ENCODE peak calls at places on chromosome 1, in four cellular contexts. Y is GM12878, X is H1, U is HepG2. E is an unnamed sample.

GRCh38 chr1:37078866-37079265 is 44.6 kb upstream of the GRIK3 start:
- DNase-seq in X (no peak), Y (no peak), U (no peak), E (no peak)

GRCh38 chr1:178031856-178032320 is 62.0 kb upstream of the RASAL2 start:
- DNase-seq in Y (no peak), U (peak), X (peak), E (peak)

GRCh38 chr1:53369034-53369750 is 41.3 kb upstream of the LRP8 start:
- DNase-seq in X (no peak), U (no peak), Y (no peak), E (no peak)

GRCh38 chr1:29341936-29342335 is 105.6 kb downstream of the PTPRU start:
- DNase-seq in U (no peak), Y (no peak), X (no peak), E (no peak)

GRCh38 chr1:177800386-177801058 is 169.3 kb downstream of the SEC16B start:
- DNase-seq in U (no peak), X (no peak), Y (peak), E (no peak)

GRCh38 chr1:2322593-2323295 is 68.6 kb downstream of the MORN1 start:
- DNase-seq in X (no peak), Y (no peak), U (no peak), E (no peak)

GRCh38 chr1:117096871-117097842 is 24.4 kb downstream of the TRIM45 start:
- DNase-seq in X (no peak), Y (no peak), U (no peak), E (no peak)

GRCh38 chr1:224499204-224499603 is 64.6 kb upstream of the WDR26 start:
- DNase-seq in U (no peak), Y (no peak), X (no peak), E (no peak)

GRCh38 chr1:29682918-29683314 is 446.6 kb downstream of the PTPRU start:
- DNase-seq in X (no peak), Y (no peak), U (no peak), E (no peak)

GRCh38 chr1:1609822-1610485 is 5.3 kb upstream of the MIB2 start:
- DNase-seq in U (no peak), X (no peak), Y (no peak), E (no peak)

GRCh38 chr1:214125819-214126218 is 138.0 kb downstream of the PROX1 start:
- DNase-seq in X (no peak), U (no peak), Y (no peak), E (no peak)

GRCh38 chr1:165869343-165869742 is 41.9 kb downstream of the UCK2 start:
- DNase-seq in X (no peak), Y (no peak), U (no peak), E (no peak)

GRCh38 chr1:222892137-222892763 is 77.4 kb downstream of the DISP1 start:
- DNase-seq in X (no peak), U (peak), Y (no peak), E (no peak)

GRCh38 chr1:97877307-97877706 is 43.5 kb downstream of the DPYD start:
- DNase-seq in Y (no peak), U (no peak), X (no peak), E (no peak)

GRCh38 chr1:20728371-20729154 is 3.9 kb downstream of the SH2D5 start:
- DNase-seq in Y (no peak), X (no peak), U (no peak), E (no peak)

GRCh38 chr1:50750021-50750619 is 209.9 kb downstream of the FAF1 start:
- DNase-seq in U (peak), Y (no peak), X (no peak), E (peak)

GRCh38 chr1:162003061-162003824 is 20.4 kb downstream of the OLFML2B start:
- DNase-seq in U (no peak), Y (no peak), X (no peak), E (no peak)

GRCh38 chr1:89839516-89839915 is 18.7 kb downstream of the LRRC8D start:
- DNase-seq in Y (no peak), X (no peak), U (no peak), E (no peak)

GRCh38 chr1:230263573-230264195 is 162.4 kb downstream of the PGBD5 start:
- DNase-seq in X (no peak), U (no peak), Y (no peak), E (no peak)

GRCh38 chr1:192553741-192554140 is 21.8 kb upstream of the RGS1 start:
- DNase-seq in X (no peak), U (no peak), Y (no peak), E (no peak)

GRCh38 chr1:44934786-44935185 is 51.6 kb downstream of the EIF2B3 start:
- DNase-seq in U (no peak), X (no peak), Y (no peak), E (no peak)

GRCh38 chr1:19010995-19011696 is 54.7 kb upstream of the IFFO2 start:
- DNase-seq in X (peak), U (peak), Y (peak), E (peak)

GRCh38 chr1:184426278-184426674 is 39.4 kb downstream of the C1orf21 start:
- DNase-seq in U (no peak), X (no peak), Y (no peak), E (no peak)

GRCh38 chr1:41313661-41314131 is 47.5 kb upstream of the FOXO6 start:
- DNase-seq in U (peak), X (peak), Y (no peak), E (peak)

GRCh38 chr1:182299728-182300581 is 91.6 kb downstream of the GLUL start:
- DNase-seq in Y (no peak), X (no peak), U (peak), E (no peak)

GRCh38 chr1:201756411-201756810 is 72.5 kb upstream of the IPO9 start:
- DNase-seq in X (no peak), U (no peak), Y (no peak), E (no peak)

GRCh38 chr1:61993331-61993961 is 201.2 kb upstream of the L1TD1 start:
- DNase-seq in U (no peak), X (no peak), Y (no peak), E (no peak)
- TF ChIP-seq YY1 in U (no peak), X (no peak), Y (no peak), E (no peak)

GRCh38 chr1:33367488-33368405 is 46.8 kb upstream of the A3GALT2 start:
- DNase-seq in U (peak), Y (no peak), X (peak), E (peak)

GRCh38 chr1:33365560-33365997 is 44.7 kb upstream of the A3GALT2 start:
- DNase-seq in Y (no peak), X (no peak), U (no peak), E (no peak)

GRCh38 chr1:33368431-33368830 is 47.5 kb upstream of the A3GALT2 start:
- DNase-seq in Y (no peak), X (no peak), U (no peak), E (no peak)

GRCh38 chr1:33369081-33369480 is 48.2 kb upstream of the A3GALT2 start:
- DNase-seq in Y (no peak), X (no peak), U (no peak), E (no peak)

DNA sequence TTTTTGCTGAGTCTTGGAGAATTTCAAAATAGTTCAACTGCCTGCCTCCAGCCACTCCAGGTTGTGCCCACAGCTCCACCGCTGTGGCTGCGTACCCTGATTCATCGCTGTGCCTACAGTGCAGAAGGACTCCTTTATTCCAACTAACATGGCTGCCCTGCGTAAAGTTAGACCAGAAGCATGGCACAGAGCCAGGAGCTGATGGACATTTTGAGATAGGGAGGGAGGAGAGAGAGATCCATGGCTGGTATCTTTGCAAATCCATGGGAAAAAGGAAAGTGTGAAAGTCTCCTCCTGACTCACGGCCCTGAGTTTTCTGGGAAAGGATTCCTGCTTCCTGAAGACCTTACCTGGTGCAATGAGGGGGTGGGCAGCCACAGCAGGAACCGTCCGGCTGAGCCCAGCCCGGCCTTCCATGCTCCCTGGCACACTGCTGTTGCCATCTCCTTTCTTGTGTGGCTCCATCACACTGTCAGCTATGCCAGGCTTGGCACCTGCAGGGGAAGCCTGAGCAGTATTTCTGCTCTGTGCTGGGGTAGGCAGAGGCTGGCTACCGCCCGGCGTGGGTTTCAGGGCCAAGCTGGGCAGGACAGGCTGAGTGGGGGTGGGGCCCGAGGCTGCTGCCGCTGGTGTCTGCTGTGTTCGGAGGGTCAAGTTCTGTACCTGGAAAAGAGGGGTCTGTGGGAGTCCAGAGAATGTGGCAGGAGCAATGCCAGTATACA is 46.0 kb upstream of the A3GALT2 start:
- DNase-seq in Y (no peak), X (no peak), U (no peak), E (no peak)
- H3K9ac ChIP-seq in Y (no peak), X (no peak), U (no peak), E (no peak)

GRCh38 chr1:232621050-232621449 is 8.9 kb downstream of the SIPA1L2 start:
- DNase-seq in X (no peak), Y (no peak), U (no peak), E (no peak)
- TF ChIP-seq SUZ12 in X (no peak), Y (no peak), U (no peak), E (no peak)

DNA sequence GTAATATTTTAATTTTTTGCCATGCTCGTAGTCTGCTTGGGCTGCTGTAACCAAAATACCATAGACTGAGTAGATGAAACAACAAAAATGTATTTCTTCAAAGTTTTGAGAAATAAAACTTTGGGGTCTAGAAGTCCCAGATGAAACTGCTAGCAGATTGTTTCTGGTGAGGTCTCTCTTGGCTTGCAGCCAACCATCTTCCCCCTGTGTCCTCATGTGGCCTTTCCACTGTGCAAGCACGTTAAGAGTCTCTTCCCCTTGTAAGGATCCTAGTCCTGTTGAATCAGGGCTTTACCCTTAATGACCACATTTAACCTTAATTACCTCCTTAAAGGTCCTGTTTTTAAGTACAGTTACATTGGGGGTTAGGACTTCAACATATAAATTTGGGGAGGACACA is 86.6 kb downstream of the PTBP2 start:
- DNase-seq in Y (no peak), X (no peak), U (no peak), E (no peak)
- TF ChIP-seq YY1 in Y (no peak), X (no peak), U (no peak), E (no peak)

GRCh38 chr1:203288351-203288894 is 16.9 kb upstream of the BTG2 start:
- DNase-seq in U (no peak), Y (no peak), X (no peak), E (no peak)

GRCh38 chr1:203289982-203290260 is 15.4 kb upstream of the BTG2 start:
- DNase-seq in X (no peak), U (no peak), Y (no peak), E (no peak)

GRCh38 chr1:203290261-203291089 is 14.8 kb upstream of the BTG2 start:
- DNase-seq in U (peak), Y (no peak), X (peak), E (peak)

GRCh38 chr1:203289281-203289981 is 15.9 kb upstream of the BTG2 start:
- DNase-seq in X (no peak), U (no peak), Y (peak), E (no peak)

GRCh38 chr1:203291201-203292096 is 13.9 kb upstream of the BTG2 start:
- DNase-seq in X (no peak), Y (no peak), U (peak), E (no peak)
- H3K9ac ChIP-seq in X (peak), Y (peak), U (peak), E (no peak)

DNA sequence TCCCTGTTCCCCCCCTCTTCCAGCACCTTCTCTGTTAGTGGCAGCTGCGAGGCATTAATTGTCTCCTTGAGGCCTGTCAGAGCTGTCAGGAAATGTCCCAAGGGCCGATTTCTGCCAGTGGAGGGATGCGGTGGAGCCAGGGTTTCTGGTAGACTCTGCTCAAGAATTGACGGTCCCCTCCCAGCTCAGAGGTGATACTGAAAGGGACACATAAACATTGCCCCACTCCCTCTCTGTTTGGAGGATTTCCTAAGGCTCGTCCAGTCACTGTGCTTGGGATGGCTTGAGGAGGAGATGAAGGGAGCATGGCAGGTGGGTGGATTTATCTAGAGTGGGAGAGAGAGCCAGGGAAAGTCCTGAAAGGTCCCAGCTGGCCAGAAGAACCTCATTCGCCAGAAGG is 61.4 kb upstream of the CD34 start:
- DNase-seq in Y (no peak), X (no peak), U (no peak), E (no peak)
- TF ChIP-seq SUZ12 in Y (no peak), X (no peak), U (no peak), E (no peak)

GRCh38 chr1:173050865-173051264 is at the start of gene TNFSF18:
- DNase-seq in U (no peak), Y (no peak), X (no peak), E (no peak)
- TF ChIP-seq YY1 in U (no peak), Y (no peak), X (no peak), E (no peak)

DNA sequence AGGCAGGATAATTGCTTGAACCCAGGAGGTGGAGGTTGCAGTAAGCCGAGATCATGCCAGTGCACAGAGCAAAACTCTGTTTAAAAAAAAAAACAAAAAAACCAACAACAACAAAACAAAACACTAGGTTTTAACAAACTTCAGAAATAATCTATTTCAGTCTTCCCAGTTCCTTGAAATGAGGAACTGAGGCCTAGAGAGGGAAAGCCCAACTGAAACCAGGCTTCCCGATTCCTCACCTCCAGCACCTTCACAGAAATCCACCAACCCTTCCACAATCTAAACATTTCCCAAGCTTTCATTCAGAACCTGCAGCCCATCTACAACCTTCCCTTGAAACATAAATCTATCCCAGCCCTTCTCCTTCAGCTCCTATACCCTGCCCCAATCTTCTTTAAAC is 615 bp upstream of the CD52 start:
- DNase-seq in U (no peak), X (no peak), Y (no peak), E (no peak)
- H3K9ac ChIP-seq in U (no peak), X (no peak), Y (peak), E (peak)

DNA sequence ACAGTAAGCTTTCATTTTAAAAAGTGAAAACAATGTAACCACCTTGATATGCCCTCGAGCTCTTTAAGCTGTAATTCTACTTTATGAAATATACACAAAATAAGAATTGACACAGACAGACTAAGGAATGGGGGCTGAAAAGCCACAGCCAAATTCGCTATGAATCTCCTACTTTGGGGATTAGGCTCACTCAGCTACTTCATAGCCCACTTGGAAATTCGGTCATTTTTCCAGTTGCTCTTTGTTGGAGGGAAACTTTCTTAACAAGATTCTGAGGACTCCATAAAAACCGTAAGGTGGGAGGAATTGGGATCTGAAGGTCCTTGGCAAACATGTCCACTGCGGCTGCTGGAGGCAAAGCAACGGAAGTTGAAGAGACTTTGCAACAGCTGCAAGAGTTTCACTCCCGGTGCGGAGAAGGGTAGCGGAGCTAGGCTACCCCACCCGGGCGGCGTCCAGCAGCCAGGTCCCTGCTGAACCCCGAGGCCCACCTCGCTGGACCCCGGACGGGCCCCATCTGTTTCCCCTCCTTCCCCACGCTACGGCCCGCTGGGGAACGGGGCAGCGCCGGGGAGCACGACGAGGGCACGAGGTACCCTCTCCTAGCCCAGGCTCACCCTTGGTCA is 634 bp downstream of the MYCBP start:
- DNase-seq in X (no peak), Y (no peak), U (no peak), E (peak)
- TF ChIP-seq SUZ12 in X (no peak), Y (no peak), U (no peak), E (no peak)